ENCODE peak calls at places on chromosomes 3 and 15, in six cellular contexts. B is A549, U is esophagus squamous epithelium, J is uterus, W is gastrocnemius medialis, R is testis. M is an unnamed sample. For H3K4me1, the result is how much of the 10 kb centered on the place peaks cover.

GRCh38 chr3:99920530-99921376 is 103.1 kb downstream of the CMSS1 start:
- DNase-seq in B (peak), U (no peak), J (peak), W (peak), R (peak), M (peak)

GRCh38 chr3:14460342-14461005 is 58.1 kb downstream of the SLC6A6 start:
- DNase-seq in B (peak), U (no peak), J (peak), W (peak), R (peak), M (peak)

GRCh38 chr15:51576451-51576850 is 46.1 kb downstream of the DMXL2 start:
- DNase-seq in B (no peak), U (no peak), J (no peak), W (no peak), R (no peak), M (no peak)

GRCh38 chr15:88016373-88016772 is 240.2 kb downstream of the NTRK3 start:
- DNase-seq in B (no peak), U (no peak), J (no peak), W (no peak), R (no peak), M (no peak)

GRCh38 chr3:73637042-73637441 is 12.3 kb upstream of the PDZRN3 start:
- DNase-seq in B (no peak), U (no peak), J (no peak), W (no peak), R (no peak), M (no peak)

GRCh38 chr3:36548712-36549111 is 168.4 kb downstream of the STAC start:
- DNase-seq in B (no peak), U (no peak), J (no peak), W (no peak), R (no peak), M (no peak)

GRCh38 chr15:51966192-51966591 is 5.4 kb downstream of the LEO1 start:
- DNase-seq in B (no peak), U (no peak), J (no peak), W (no peak), R (no peak), M (no peak)

GRCh38 chr15:78048410-78048946 is 29.0 kb downstream of the TBC1D2B start:
- DNase-seq in B (no peak), U (no peak), J (no peak), W (no peak), R (peak), M (no peak)

GRCh38 chr15:28005004-28005527 is 94.0 kb downstream of the OCA2 start:
- DNase-seq in B (no peak), U (no peak), J (no peak), W (no peak), R (no peak), M (peak)

GRCh38 chr3:62479276-62479675 is 105.9 kb upstream of the FEZF2 start:
- DNase-seq in B (no peak), U (no peak), J (no peak), W (no peak), R (no peak), M (no peak)

GRCh38 chr3:112685435-112685834 is 44.5 kb upstream of the CCDC80 start:
- DNase-seq in B (no peak), U (no peak), J (no peak), W (no peak), R (no peak), M (no peak)

GRCh38 chr3:185647880-185648210 is 61.8 kb downstream of the SENP2 start:
- DNase-seq in B (no peak), U (no peak), J (no peak), W (no peak), R (no peak), M (no peak)

GRCh38 chr15:76756371-76756770 is 148.8 kb downstream of the SCAPER start:
- DNase-seq in B (no peak), U (no peak), J (no peak), W (no peak), R (no peak), M (no peak)

GRCh38 chr3:82088749-82089148 is 327.3 kb upstream of the GBE1 start:
- DNase-seq in B (no peak), U (no peak), J (no peak), W (no peak), R (no peak), M (no peak)

GRCh38 chr3:38646630-38647029 is 2.9 kb downstream of the SCN5A start:
- DNase-seq in B (peak), U (no peak), J (no peak), W (no peak), R (no peak), M (no peak)

GRCh38 chr15:50702762-50703334 is 16.3 kb upstream of the TRPM7 start:
- DNase-seq in B (no peak), U (no peak), J (no peak), W (no peak), R (no peak), M (no peak)

GRCh38 chr3:71035314-71035713 is 548.2 kb downstream of the FOXP1 start:
- DNase-seq in B (no peak), U (no peak), J (no peak), W (no peak), R (no peak), M (no peak)

DNA sequence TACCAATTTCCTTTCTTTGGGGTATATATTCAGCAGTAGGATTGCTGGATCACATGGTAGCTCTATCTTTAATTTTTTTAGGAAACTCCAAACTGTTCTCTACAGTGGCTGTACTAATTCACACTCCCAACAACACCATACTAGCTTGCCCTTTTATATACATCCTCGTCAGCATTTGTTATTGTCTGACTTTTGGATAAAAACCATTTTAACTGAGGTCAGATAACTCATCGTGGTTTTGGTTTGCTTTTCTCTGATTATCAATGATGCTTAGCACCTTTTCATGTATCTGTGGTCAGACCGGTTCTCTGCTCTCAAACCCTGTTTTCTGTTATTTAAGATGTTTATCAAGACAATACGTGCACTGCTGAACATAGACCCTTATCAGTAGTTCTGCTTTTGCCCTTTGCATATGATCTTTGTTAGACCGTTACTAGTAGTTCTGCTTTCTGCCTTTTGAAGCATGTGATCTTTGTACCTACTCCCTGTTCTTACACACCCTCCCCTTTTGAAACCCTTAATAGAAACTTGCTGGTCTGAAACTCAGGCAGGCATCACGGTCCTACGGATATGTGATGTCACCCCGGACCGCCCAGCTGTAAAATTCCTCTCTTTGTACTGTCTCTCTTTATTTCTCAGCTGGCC is 474.3 kb downstream of the RSL24D1 start:
- DNase-seq in B (no peak), U (no peak), J (no peak), W (no peak), R (no peak), M (no peak)
- H3K4me1 ChIP-seq in B (under half), U (under half), J (under half), W (under half), R (under half), M (under half)

GRCh38 chr15:68200016-68200861 is 4.9 kb downstream of the CALML4 start:
- DNase-seq in B (no peak), U (no peak), J (no peak), W (no peak), R (peak), M (peak)
- TF ChIP-seq POLR2A in B (no peak), U (no peak), J (no peak), W (no peak), R (no peak), M (no peak)

GRCh38 chr3:155411500-155412223 is 118.2 kb upstream of the STRIT1 start:
- DNase-seq in B (peak), U (no peak), J (no peak), W (no peak), R (no peak), M (no peak)
- H3K4me3 ChIP-seq in B (no peak), U (no peak), J (no peak), W (no peak), R (no peak), M (no peak)

GRCh38 chr3:12934431-12934830 is 93.1 kb upstream of the RPL32 start:
- DNase-seq in B (no peak), U (no peak), J (peak), W (peak), R (peak), M (no peak)

GRCh38 chr3:12932754-12933153 is 91.4 kb upstream of the RPL32 start:
- DNase-seq in B (no peak), U (no peak), J (no peak), W (no peak), R (no peak), M (no peak)

GRCh38 chr3:12931273-12931905 is 90.0 kb upstream of the RPL32 start:
- DNase-seq in B (no peak), U (no peak), J (no peak), W (peak), R (no peak), M (no peak)

GRCh38 chr3:12933901-12934300 is 92.5 kb upstream of the RPL32 start:
- DNase-seq in B (no peak), U (no peak), J (no peak), W (no peak), R (no peak), M (no peak)

GRCh38 chr3:12932347-12932746 is 91.0 kb upstream of the RPL32 start:
- DNase-seq in B (no peak), U (no peak), J (no peak), W (peak), R (no peak), M (peak)
- H3K4me1 ChIP-seq in B (under half), U (under half), J (under half), W (half or more), R (under half), M (under half)

GRCh38 chr3:106242779-106243178 is 374.0 kb upstream of the CBLB start:
- DNase-seq in B (no peak), U (no peak), J (no peak), W (no peak), R (no peak), M (no peak)
- TF ChIP-seq POLR2A in B (no peak), U (no peak), J (no peak), W (no peak), R (no peak), M (no peak)

GRCh38 chr15:38216763-38217162 is 35.9 kb upstream of the SPRED1 start:
- DNase-seq in B (peak), U (no peak), J (no peak), W (no peak), R (no peak), M (no peak)
- H3K4me3 ChIP-seq in B (no peak), U (no peak), J (no peak), W (no peak), R (no peak), M (no peak)

M was measured in upper lobe of left lung.